ENCODE peak calls at places on chromosomes 1 and 21, in four cellular contexts. One of them, this sample, is unnamed.

GRCh38 chr1:46606255-46606965 is 2.3 kb upstream of the MKNK1 start:
- DNase-seq in lung: no peak
- DNase-seq in endothelial cell: no peak
- DNase-seq in NCI-H1092 treated with DMSO at 0.1 percent for 48 hours: peak
- DNase-seq in this sample: no peak

GRCh38 chr1:115454835-115455511 is 116.9 kb upstream of the NGF start:
- DNase-seq in lung: no peak
- DNase-seq in endothelial cell: no peak
- DNase-seq in NCI-H1092 treated with DMSO at 0.1 percent for 48 hours: peak
- DNase-seq in this sample: no peak

GRCh38 chr1:228154685-228155571 is 5.2 kb downstream of the GJC2 start:
- DNase-seq in lung: no peak
- DNase-seq in endothelial cell: no peak
- DNase-seq in NCI-H1092 treated with DMSO at 0.1 percent for 48 hours: no peak
- DNase-seq in this sample: no peak

GRCh38 chr1:184595609-184596008 is 159.0 kb downstream of the EDEM3 start:
- DNase-seq in endothelial cell: no peak
- DNase-seq in lung: no peak
- DNase-seq in NCI-H1092 treated with DMSO at 0.1 percent for 48 hours: no peak
- DNase-seq in this sample: no peak

GRCh38 chr1:68321084-68321685 is 88.9 kb upstream of the WLS start:
- DNase-seq in lung: peak
- DNase-seq in NCI-H1092 treated with DMSO at 0.1 percent for 48 hours: peak
- DNase-seq in endothelial cell: peak
- DNase-seq in this sample: peak

GRCh38 chr1:188425687-188426086 is 1596.9 kb downstream of the PLA2G4A start:
- DNase-seq in NCI-H1092 treated with DMSO at 0.1 percent for 48 hours: no peak
- DNase-seq in endothelial cell: no peak
- DNase-seq in lung: no peak
- DNase-seq in this sample: no peak

GRCh38 chr1:157035121-157035520 is 10.4 kb downstream of the ARHGEF11 start:
- DNase-seq in endothelial cell: no peak
- DNase-seq in NCI-H1092 treated with DMSO at 0.1 percent for 48 hours: no peak
- DNase-seq in lung: no peak
- DNase-seq in this sample: no peak

GRCh38 chr1:183472488-183473285 is at the start of gene SMG7:
- DNase-seq in lung: peak
- DNase-seq in NCI-H1092 treated with DMSO at 0.1 percent for 48 hours: no peak
- DNase-seq in endothelial cell: no peak
- DNase-seq in this sample: peak

GRCh38 chr1:173330149-173330951 is 123.2 kb upstream of the TNFSF4 start:
- DNase-seq in NCI-H1092 treated with DMSO at 0.1 percent for 48 hours: no peak
- DNase-seq in endothelial cell: no peak
- DNase-seq in lung: no peak
- DNase-seq in this sample: no peak

GRCh38 chr1:178620584-178621475 is 104.2 kb upstream of the RALGPS2 start:
- DNase-seq in lung: no peak
- DNase-seq in endothelial cell: no peak
- DNase-seq in NCI-H1092 treated with DMSO at 0.1 percent for 48 hours: no peak
- DNase-seq in this sample: no peak

GRCh38 chr1:41046347-41046775 is 24.8 kb upstream of the SLFNL1 start:
- DNase-seq in NCI-H1092 treated with DMSO at 0.1 percent for 48 hours: no peak
- DNase-seq in lung: peak
- DNase-seq in endothelial cell: no peak
- DNase-seq in this sample: no peak

GRCh38 chr1:59375321-59376220 is 78.7 kb downstream of the FGGY start:
- DNase-seq in lung: no peak
- DNase-seq in endothelial cell: no peak
- DNase-seq in NCI-H1092 treated with DMSO at 0.1 percent for 48 hours: no peak
- DNase-seq in this sample: no peak

GRCh38 chr1:182193908-182194550 is 132.5 kb upstream of the ZNF648 start:
- DNase-seq in NCI-H1092 treated with DMSO at 0.1 percent for 48 hours: no peak
- DNase-seq in endothelial cell: no peak
- DNase-seq in lung: peak
- DNase-seq in this sample: no peak

GRCh38 chr1:41033272-41033671 is 11.7 kb upstream of the SLFNL1 start:
- DNase-seq in lung: no peak
- DNase-seq in NCI-H1092 treated with DMSO at 0.1 percent for 48 hours: no peak
- DNase-seq in endothelial cell: no peak
- DNase-seq in this sample: no peak

GRCh38 chr1:214404571-214405213 is 123.7 kb downstream of the SMYD2 start:
- DNase-seq in endothelial cell: no peak
- DNase-seq in NCI-H1092 treated with DMSO at 0.1 percent for 48 hours: no peak
- DNase-seq in lung: no peak
- DNase-seq in this sample: no peak

GRCh38 chr1:119784127-119784781 is 15.5 kb upstream of the HMGCS2 start:
- DNase-seq in lung: peak
- DNase-seq in NCI-H1092 treated with DMSO at 0.1 percent for 48 hours: no peak
- DNase-seq in endothelial cell: no peak
- DNase-seq in this sample: no peak

GRCh38 chr1:213564215-213564659 is 423.5 kb upstream of the PROX1 start:
- DNase-seq in NCI-H1092 treated with DMSO at 0.1 percent for 48 hours: no peak
- DNase-seq in lung: no peak
- DNase-seq in endothelial cell: peak
- DNase-seq in this sample: no peak

GRCh38 chr1:223341111-223341510 is 22.9 kb downstream of the SUSD4 start:
- DNase-seq in endothelial cell: no peak
- DNase-seq in lung: no peak
- DNase-seq in NCI-H1092 treated with DMSO at 0.1 percent for 48 hours: peak
- DNase-seq in this sample: no peak

GRCh38 chr1:203506821-203507220 is 12.9 kb downstream of the OPTC start:
- DNase-seq in endothelial cell: no peak
- DNase-seq in NCI-H1092 treated with DMSO at 0.1 percent for 48 hours: no peak
- DNase-seq in lung: no peak
- DNase-seq in this sample: no peak

GRCh38 chr1:94790246-94790645 is 29.9 kb upstream of the SLC44A3 start:
- DNase-seq in endothelial cell: no peak
- DNase-seq in NCI-H1092 treated with DMSO at 0.1 percent for 48 hours: no peak
- DNase-seq in lung: no peak
- DNase-seq in this sample: no peak

GRCh38 chr21:40902299-40902698 is 55.3 kb upstream of the DSCAM start:
- DNase-seq in lung: no peak
- DNase-seq in endothelial cell: no peak
- DNase-seq in NCI-H1092 treated with DMSO at 0.1 percent for 48 hours: peak
- DNase-seq in this sample: no peak

GRCh38 chr1:194935864-194936263 is 1672.4 kb downstream of the KCNT2 start:
- DNase-seq in lung: no peak
- DNase-seq in endothelial cell: no peak
- DNase-seq in NCI-H1092 treated with DMSO at 0.1 percent for 48 hours: no peak
- DNase-seq in this sample: no peak

GRCh38 chr1:164588388-164589341 is 29.7 kb downstream of the PBX1 start:
- DNase-seq in NCI-H1092 treated with DMSO at 0.1 percent for 48 hours: peak
- DNase-seq in endothelial cell: peak
- DNase-seq in lung: no peak
- DNase-seq in this sample: peak

GRCh38 chr1:26748351-26748750 is 39.4 kb upstream of the PIGV start:
- DNase-seq in lung: no peak
- DNase-seq in endothelial cell: no peak
- DNase-seq in NCI-H1092 treated with DMSO at 0.1 percent for 48 hours: no peak
- DNase-seq in this sample: no peak

GRCh38 chr1:160168609-160169369 is 17.4 kb downstream of the ATP1A4 start:
- DNase-seq in NCI-H1092 treated with DMSO at 0.1 percent for 48 hours: no peak
- DNase-seq in endothelial cell: no peak
- DNase-seq in lung: no peak
- DNase-seq in this sample: peak

GRCh38 chr1:48728599-48728998 is 48.1 kb downstream of the BEND5 start:
- DNase-seq in endothelial cell: no peak
- DNase-seq in lung: no peak
- DNase-seq in NCI-H1092 treated with DMSO at 0.1 percent for 48 hours: no peak
- DNase-seq in this sample: no peak

GRCh38 chr1:86394416-86394815 is 1.7 kb downstream of the ODF2L start:
- DNase-seq in lung: no peak
- DNase-seq in NCI-H1092 treated with DMSO at 0.1 percent for 48 hours: no peak
- DNase-seq in endothelial cell: no peak
- DNase-seq in this sample: no peak

GRCh38 chr21:39016740-39017315 is 166.4 kb downstream of the PSMG1 start:
- DNase-seq in endothelial cell: no peak
- DNase-seq in lung: no peak
- DNase-seq in NCI-H1092 treated with DMSO at 0.1 percent for 48 hours: no peak
- DNase-seq in this sample: no peak

GRCh38 chr1:110696818-110697217 is 22.1 kb upstream of the KCNA3 start:
- DNase-seq in endothelial cell: no peak
- DNase-seq in lung: no peak
- DNase-seq in NCI-H1092 treated with DMSO at 0.1 percent for 48 hours: no peak
- DNase-seq in this sample: no peak